ENCODE peak calls at places on chromosomes 13 and 19, in four cellular contexts. N is osteoblast, J is lower leg skin, T is stomach. O is an unnamed sample.

GRCh38 chr13:38804536-38804935 is 117.7 kb downstream of the FREM2 start:
- DNase-seq in J (no peak), N (peak), T (no peak), O (no peak)

GRCh38 chr13:75366380-75367280 is 115.3 kb downstream of the TBC1D4 start:
- DNase-seq in T (no peak), N (no peak), J (no peak), O (no peak)

GRCh38 chr13:41496420-41497234 is 39.3 kb downstream of the RGCC start:
- DNase-seq in J (no peak), N (peak), T (no peak), O (no peak)

GRCh38 chr13:73715114-73715909 is 418.9 kb downstream of the KLF12 start:
- DNase-seq in N (no peak), J (no peak), T (no peak), O (no peak)

GRCh38 chr13:74979703-74980102 is 502.3 kb downstream of the TBC1D4 start:
- DNase-seq in J (no peak), T (no peak), N (no peak), O (no peak)

GRCh38 chr19:18311495-18311894 is 11.4 kb downstream of the LSM4 start:
- DNase-seq in J (no peak), T (no peak), N (no peak), O (no peak)

GRCh38 chr13:94825507-94825906 is 113.2 kb upstream of the SOX21 start:
- DNase-seq in N (no peak), T (peak), J (peak), O (no peak)

GRCh38 chr19:56252699-56253422 is 19.7 kb upstream of the EDDM13 start:
- DNase-seq in T (peak), N (peak), J (peak), O (peak)

GRCh38 chr13:66214467-66214866 is 1015.7 kb downstream of the PCDH9 start:
- DNase-seq in N (no peak), T (no peak), J (no peak), O (no peak)

GRCh38 chr19:17294051-17294891 is 9.0 kb downstream of the ABHD8 start:
- DNase-seq in T (no peak), N (peak), J (no peak), O (no peak)

GRCh38 chr19:51921949-51922348 is 5.3 kb upstream of the ZNF613 start:
- DNase-seq in J (no peak), N (no peak), T (no peak), O (no peak)

GRCh38 chr19:39792999-39793546 is 14.4 kb downstream of the LEUTX start:
- DNase-seq in J (peak), T (peak), N (peak), O (peak)

GRCh38 chr13:79710376-79710775 is 229.4 kb downstream of the NDFIP2 start:
- DNase-seq in T (no peak), J (no peak), N (no peak), O (no peak)

GRCh38 chr13:33740134-33740538 is 77.8 kb upstream of the RFC3 start:
- DNase-seq in J (no peak), T (no peak), N (peak), O (no peak)

GRCh38 chr13:48491423-48492122 is 41.3 kb downstream of the RCBTB2 start:
- DNase-seq in J (no peak), T (no peak), N (peak), O (no peak)

GRCh38 chr13:24178847-24179845 is 18.6 kb downstream of the SPATA13 start:
- DNase-seq in T (no peak), N (no peak), J (no peak), O (no peak)

GRCh38 chr19:4802711-4803110 is 11.2 kb downstream of the FEM1A start:
- DNase-seq in T (no peak), N (no peak), J (no peak), O (no peak)

GRCh38 chr13:31009166-31009565 is 76.7 kb downstream of the TEX26 start:
- DNase-seq in J (no peak), T (no peak), N (no peak), O (no peak)

GRCh38 chr19:7522923-7523667 is 671 bp downstream of the MCOLN1 start:
- DNase-seq in T (no peak), N (peak), J (peak), O (no peak)

GRCh38 chr13:74732736-74733135 is 598.5 kb upstream of the KLF12 start:
- DNase-seq in N (no peak), T (no peak), J (no peak), O (no peak)

GRCh38 chr13:63629591-63629990 is 2213.9 kb upstream of the PCDH20 start:
- DNase-seq in J (no peak), T (no peak), N (no peak), O (no peak)

GRCh38 chr13:113153810-113154748 is 4.4 kb upstream of the PROZ start:
- DNase-seq in N (peak), T (peak), J (peak), O (peak)

GRCh38 chr13:105202384-105202783 is 1333.1 kb downstream of the EFNB2 start:
- DNase-seq in T (no peak), N (no peak), J (no peak), O (no peak)

GRCh38 chr13:114283581-114283980 is 2.2 kb downstream of the UPF3A start:
- DNase-seq in N (no peak), J (no peak), T (no peak), O (no peak)

GRCh38 chr19:18433039-18433691 is 4.8 kb downstream of the ISYNA1 start:
- DNase-seq in T (no peak), J (no peak), N (peak), O (no peak)

GRCh38 chr19:33463194-33463593 is 58.4 kb downstream of the PEPD start:
- DNase-seq in T (no peak), N (peak), J (no peak), O (no peak)

GRCh38 chr13:94267581-94267980 is 211.9 kb downstream of the DCT start:
- DNase-seq in N (no peak), T (no peak), J (no peak), O (no peak)

GRCh38 chr13:98173431-98173921 is 3.6 kb downstream of the RNF113B start:
- DNase-seq in T (no peak), J (no peak), N (peak), O (no peak)

GRCh38 chr19:10006335-10006708 is 4.0 kb downstream of the COL5A3 start:
- DNase-seq in T (no peak), N (peak), J (no peak), O (no peak)

GRCh38 chr19:6652214-6653094 is 17.5 kb downstream of the TNFSF14 start:
- DNase-seq in J (no peak), N (no peak), T (no peak), O (no peak)

GRCh38 chr13:71149498-71150363 is 717.3 kb downstream of the DACH1 start:
- DNase-seq in J (no peak), N (no peak), T (peak), O (no peak)

GRCh38 chr13:60790620-60791019 is 393.6 kb downstream of the TDRD3 start:
- DNase-seq in T (peak), J (no peak), N (no peak), O (no peak)

GRCh38 chr13:27011661-27012060 is 159.9 kb downstream of the USP12 start:
- DNase-seq in N (no peak), J (no peak), T (no peak), O (no peak)

GRCh38 chr13:52969373-52969772 is 59.2 kb upstream of the OLFM4 start:
- DNase-seq in N (no peak), J (no peak), T (no peak), O (no peak)

GRCh38 chr13:46160474-46161066 is 21.4 kb downstream of the LCP1 start:
- DNase-seq in J (no peak), N (peak), T (no peak), O (no peak)
- TF ChIP-seq CTCF in J (no peak), N (peak), T (peak), O (peak)

GRCh38 chr19:50659318-50660082 is 10.3 kb downstream of the C19orf81 start:
- DNase-seq in N (no peak), T (no peak), J (no peak), O (no peak)
- TF ChIP-seq CTCF in N (no peak), T (no peak), J (no peak), O (no peak)

DNA sequence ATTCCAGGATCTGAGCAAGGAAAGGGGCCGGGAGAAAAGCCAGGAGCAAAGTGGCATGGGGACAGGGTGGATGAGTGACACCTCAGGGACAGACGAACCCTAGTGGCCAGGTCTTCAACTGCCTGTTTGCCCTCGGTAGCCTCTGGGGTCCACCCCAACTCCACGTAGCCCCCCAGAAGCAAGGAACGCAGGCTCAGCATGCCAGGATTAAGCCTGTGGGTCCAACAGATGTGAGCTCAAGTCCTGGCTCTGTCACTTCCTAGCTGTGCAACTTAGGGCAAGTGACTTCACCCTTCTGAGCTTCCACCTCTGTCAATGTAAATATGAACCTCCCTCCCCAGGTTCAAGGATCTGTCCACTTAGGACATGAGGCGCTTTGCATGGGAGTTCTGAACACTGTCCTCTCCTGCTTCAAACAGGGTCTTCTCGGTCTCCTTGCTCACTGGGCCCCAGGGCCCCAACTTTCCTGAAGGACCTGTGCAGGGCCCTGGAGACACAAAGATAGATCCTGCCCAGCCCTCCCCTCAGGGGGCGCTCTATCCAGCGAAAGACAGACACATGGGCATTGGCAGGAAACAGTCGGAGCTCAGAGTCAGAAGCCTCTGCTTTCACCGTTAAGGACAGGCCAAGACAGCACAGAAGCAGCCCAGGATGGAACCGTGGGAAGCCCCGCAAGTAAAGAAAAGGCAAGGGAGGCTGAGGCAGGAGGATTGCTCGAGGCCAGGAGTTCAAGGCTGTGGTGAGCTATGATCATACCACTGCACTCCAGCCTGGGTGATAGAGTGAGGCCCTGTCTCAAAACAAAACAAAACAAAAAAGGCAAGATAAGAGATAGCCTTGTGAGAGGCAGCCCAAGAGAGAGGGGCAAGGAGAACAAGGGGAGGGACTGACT is 13.2 kb downstream of the SYDE1 start:
- DNase-seq in N (peak), T (no peak), J (no peak), O (no peak)
- TF ChIP-seq CTCF in N (no peak), T (no peak), J (no peak), O (no peak)

GRCh38 chr13:40342461-40342860 is 324.0 kb downstream of the FOXO1 start:
- DNase-seq in T (no peak), N (no peak), J (no peak), O (no peak)

GRCh38 chr13:40338217-40338616 is 328.2 kb downstream of the FOXO1 start:
- DNase-seq in T (no peak), J (no peak), N (no peak), O (no peak)

GRCh38 chr13:40341501-40341900 is 324.9 kb downstream of the FOXO1 start:
- DNase-seq in T (no peak), N (no peak), J (no peak), O (no peak)

GRCh38 chr13:40341086-40341471 is 325.4 kb downstream of the FOXO1 start:
- DNase-seq in J (no peak), T (no peak), N (no peak), O (no peak)

DNA sequence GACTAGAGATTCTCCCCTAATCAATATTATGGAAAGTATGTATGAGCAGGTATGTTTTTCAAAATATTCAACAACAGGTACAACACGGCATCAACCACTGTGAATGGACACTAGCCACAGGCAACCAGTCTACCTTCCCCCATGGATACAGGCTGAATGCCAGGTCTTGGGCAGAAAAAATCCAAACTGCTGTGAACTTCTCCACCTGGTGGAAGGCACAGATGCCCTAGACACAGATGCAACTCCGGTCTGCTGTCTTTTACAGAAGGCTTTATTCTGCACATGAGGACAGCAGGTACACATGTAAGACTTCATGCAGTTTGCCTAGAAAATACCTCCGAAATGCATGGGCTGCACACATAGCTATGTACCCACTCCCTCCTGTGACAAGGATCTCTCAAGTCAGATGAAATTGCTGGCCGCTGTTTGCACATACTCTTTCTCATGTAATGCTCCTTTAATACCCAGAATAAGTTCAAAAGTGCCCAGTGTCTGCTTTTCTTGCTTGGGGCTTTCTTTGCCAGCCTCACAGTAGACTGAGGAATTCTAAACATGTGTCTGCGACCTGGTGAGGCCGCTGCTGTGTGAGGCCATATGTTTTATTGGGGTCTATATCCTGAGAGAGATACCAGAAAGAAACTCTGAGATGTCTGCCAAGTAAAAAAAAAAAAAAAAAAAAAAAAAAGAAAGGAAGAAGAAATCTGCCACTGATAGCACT is 325.9 kb downstream of the FOXO1 start:
- DNase-seq in T (no peak), N (no peak), J (no peak), O (no peak)
- TF ChIP-seq CTCF in T (no peak), N (no peak), J (no peak), O (no peak)

DNA sequence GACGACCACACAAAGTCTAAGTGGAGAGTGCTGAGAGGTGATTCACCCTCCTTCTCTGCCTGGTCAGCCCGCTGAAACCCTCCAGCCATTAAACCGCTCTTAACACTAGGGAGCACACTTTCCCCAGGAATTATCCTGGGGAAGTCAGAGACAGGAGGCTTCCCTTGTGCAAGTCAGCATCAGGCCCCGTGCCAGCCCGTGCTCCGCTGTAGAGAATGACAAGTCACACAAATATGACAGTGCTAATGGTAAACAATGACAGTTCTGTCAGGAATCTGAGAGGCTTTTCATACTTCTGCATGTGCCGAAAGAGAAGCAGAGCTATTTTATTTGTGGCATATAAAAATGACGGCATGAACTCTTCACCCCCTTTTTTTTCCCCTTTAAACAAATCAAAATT is 816.9 kb upstream of the SLC10A2 start:
- DNase-seq in N (peak), J (peak), T (peak), O (no peak)
- TF ChIP-seq CTCF in N (peak), J (no peak), T (peak), O (no peak)